ENCODE peak calls at places on chromosomes 16 and 17, in six cellular contexts. L is CD4-positive, alpha-beta T cell; I is dorsolateral prefrontal cortex; D is WTC11; A is pancreas; U is endothelial cell. G is an unnamed sample.

GRCh38 chr16:23929237-23929636 is 93.5 kb downstream of the PRKCB start:
- DNase-seq in A (no peak), L (no peak), D (no peak), U (no peak), I (no peak), G (no peak)

GRCh38 chr17:40341808-40342574 is 22.5 kb downstream of the GJD3 start:
- DNase-seq in A (peak; percentile 72), U (peak; percentile 80), D (peak; percentile 82), L (no peak), I (peak; percentile 58), G (peak; percentile 71)

GRCh38 chr16:2611499-2611862 is 70.8 kb upstream of the KCTD5 start:
- DNase-seq in I (no peak), U (no peak), A (no peak), L (no peak), D (no peak), G (no peak)

GRCh38 chr17:47907932-47908562 is 12.0 kb downstream of the SP2 start:
- DNase-seq in I (no peak), L (no peak), A (no peak), D (no peak), U (no peak), G (no peak)

GRCh38 chr16:66188786-66189725 is 177.4 kb upstream of the CDH5 start:
- DNase-seq in U (no peak), D (no peak), I (no peak), A (no peak), L (no peak), G (peak; percentile 80)

GRCh38 chr17:28008526-28008925 is 34.0 kb upstream of the NLK start:
- DNase-seq in L (no peak), U (peak; percentile 76), I (no peak), A (peak; percentile 50), D (peak; percentile 80), G (peak; percentile 83)

GRCh38 chr17:3861761-3862681 is 16.0 kb upstream of the NCBP3 start:
- DNase-seq in U (no peak), I (no peak), D (no peak), A (no peak), L (no peak), G (no peak)

GRCh38 chr16:53249331-53249730 is 184.9 kb upstream of the RBL2 start:
- DNase-seq in I (no peak), L (no peak), D (no peak), A (no peak), U (no peak), G (no peak)

GRCh38 chr17:14205992-14206461 is 30.6 kb downstream of the CDRT15 start:
- DNase-seq in U (no peak), A (peak; percentile 86), D (no peak), L (peak; percentile 39), I (peak; percentile 89), G (no peak)

GRCh38 chr16:23901178-23902131 is 65.7 kb downstream of the PRKCB start:
- DNase-seq in I (no peak), A (no peak), U (peak; percentile 79), L (no peak), D (no peak), G (no peak)

GRCh38 chr17:63675607-63676539 is 24.1 kb downstream of the LIMD2 start:
- DNase-seq in I (peak; percentile 65), A (peak; percentile 86), D (no peak), U (peak; percentile 84), L (no peak), G (peak; percentile 94)

GRCh38 chr16:1651509-1652342 is 26.4 kb upstream of the JPT2 start:
- DNase-seq in U (no peak), D (no peak), L (no peak), I (no peak), A (no peak), G (peak; percentile 8)

GRCh38 chr17:58325289-58325726 is 3.3 kb downstream of the TSPOAP1 start:
- DNase-seq in D (peak; percentile 78), I (peak; percentile 64), L (no peak), U (no peak), A (no peak), G (no peak)

GRCh38 chr17:3543453-3543852 is 14.2 kb downstream of the TRPV3 start:
- DNase-seq in A (no peak), U (no peak), L (no peak), D (no peak), I (no peak), G (no peak)

GRCh38 chr16:27452569-27453475 is 50.8 kb downstream of the IL21R start:
- DNase-seq in I (no peak), A (no peak), L (no peak), D (no peak), U (no peak), G (no peak)

GRCh38 chr17:47224971-47225370 is 15.8 kb downstream of the MYL4 start:
- DNase-seq in L (no peak), A (no peak), U (no peak), I (no peak), D (no peak), G (no peak)

GRCh38 chr17:67636312-67636711 is 81.4 kb upstream of the NOL11 start:
- DNase-seq in A (no peak), D (no peak), L (no peak), U (no peak), I (no peak), G (no peak)

GRCh38 chr16:77696149-77696548 is 26.2 kb upstream of the NUDT7 start:
- DNase-seq in I (no peak), L (no peak), U (no peak), A (no peak), D (no peak), G (no peak)

GRCh38 chr17:46772879-46773620 is 45.4 kb downstream of the WNT3 start:
- DNase-seq in A (no peak), I (no peak), L (no peak), D (peak; percentile 17), U (no peak), G (no peak)

GRCh38 chr16:89913408-89914387 is 5.0 kb upstream of the MC1R start:
- DNase-seq in U (no peak), I (no peak), A (no peak), L (no peak), D (no peak), G (no peak)

GRCh38 chr17:27315322-27315721 is 21.4 kb downstream of the WSB1 start:
- DNase-seq in I (peak; percentile 24), D (no peak), U (no peak), A (no peak), L (no peak), G (peak; percentile 89)

GRCh38 chr16:66741131-66741900 is 10.1 kb downstream of the DYNC1LI2 start:
- DNase-seq in A (peak; percentile 97), I (peak; percentile 93), L (no peak), U (peak; percentile 24), D (no peak), G (peak; percentile 93)

GRCh38 chr17:16941072-16941641 is 30.8 kb downstream of the TNFRSF13B start:
- DNase-seq in A (no peak), D (peak; percentile 4), L (no peak), U (no peak), I (no peak), G (no peak)

GRCh38 chr17:16941643-16942042 is 30.3 kb downstream of the TNFRSF13B start:
- DNase-seq in A (no peak), L (no peak), D (no peak), U (no peak), I (no peak), G (no peak)

GRCh38 chr17:16943032-16943352 is 28.9 kb downstream of the TNFRSF13B start:
- DNase-seq in U (no peak), I (no peak), D (no peak), L (no peak), A (no peak), G (no peak)

GRCh38 chr17:16943541-16944333 is 28.2 kb downstream of the TNFRSF13B start:
- DNase-seq in D (no peak), I (no peak), L (no peak), A (no peak), U (no peak), G (no peak)

GRCh38 chr17:16942141-16943031 is 29.5 kb downstream of the TNFRSF13B start:
- DNase-seq in U (no peak), A (no peak), I (no peak), D (no peak), L (no peak), G (no peak)
- TF ChIP-seq CTCF in U (no peak), A (no peak), I (no peak), D (no peak), L (no peak), G (no peak)

GRCh38 chr16:76669288-76669687 is 392.1 kb downstream of the CNTNAP4 start:
- DNase-seq in D (no peak), U (no peak), L (no peak), A (no peak), I (no peak), G (no peak)

GRCh38 chr16:76665571-76666275 is 388.5 kb downstream of the CNTNAP4 start:
- DNase-seq in A (no peak), I (no peak), L (no peak), D (no peak), U (no peak), G (no peak)

GRCh38 chr16:76670125-76670857 is 393.1 kb downstream of the CNTNAP4 start:
- DNase-seq in A (no peak), U (no peak), D (no peak), I (no peak), L (no peak), G (no peak)

DNA sequence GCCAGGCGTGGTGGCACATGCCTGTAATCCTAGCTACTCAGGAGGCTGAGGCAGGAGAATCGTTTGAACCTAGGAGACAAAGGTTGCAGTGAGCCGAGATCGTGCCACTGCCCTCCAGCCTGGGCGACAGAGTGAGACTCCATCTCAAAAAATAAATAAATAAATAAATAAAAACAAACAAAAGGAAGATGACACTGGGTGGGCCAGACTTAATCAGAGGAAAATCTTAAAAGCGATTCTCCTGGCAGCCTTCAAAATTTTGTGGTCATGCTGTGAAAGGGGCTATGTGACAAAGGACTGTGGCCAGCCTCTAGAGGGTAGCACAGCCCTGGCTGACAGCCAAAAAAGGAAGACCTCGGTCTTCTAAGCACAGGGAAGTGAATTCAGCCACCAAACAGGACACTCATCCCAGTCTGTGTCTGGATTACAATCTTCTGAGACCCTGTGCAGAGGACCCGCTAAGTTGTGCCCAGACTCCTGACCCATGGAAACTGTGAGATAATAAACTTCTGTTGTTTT is 391.1 kb downstream of the CNTNAP4 start:
- DNase-seq in I (no peak), A (no peak), D (peak; percentile 19), U (peak; percentile 18), L (no peak), G (no peak)
- TF ChIP-seq CTCF in I (no peak), A (no peak), D (no peak), U (no peak), L (no peak), G (no peak)

GRCh38 chr17:44203731-44204452 is 4.2 kb upstream of the ATXN7L3 start:
- DNase-seq in D (peak; percentile 67), U (peak; percentile 54), A (no peak), L (peak; percentile 24), I (no peak), G (peak; percentile 71)
- TF ChIP-seq CTCF in D (peak; percentile 69), U (peak; percentile 94), A (peak; percentile 22), L (peak; percentile 75), I (peak; percentile 66), G (peak; percentile 78)

GRCh38 chr17:42563543-42563942 is 1.6 kb downstream of the COASY start:
- DNase-seq in I (no peak), L (no peak), U (no peak), D (no peak), A (no peak), G (no peak)

GRCh38 chr17:42563950-42564349 is 2.0 kb downstream of the COASY start:
- DNase-seq in U (no peak), D (no peak), I (no peak), A (no peak), L (no peak), G (no peak)

GRCh38 chr17:42564815-42565522 is 1.9 kb upstream of the MLX start:
- DNase-seq in D (no peak), A (no peak), I (no peak), U (no peak), L (no peak), G (no peak)

GRCh38 chr17:42561908-42562844 is at the start of gene COASY:
- DNase-seq in L (peak; percentile 87), A (peak; percentile 95), U (peak; percentile 93), D (peak; percentile 96), I (peak; percentile 95), G (peak; percentile 99)

GRCh38 chr17:42562845-42563509 is 1.0 kb downstream of the COASY start:
- DNase-seq in D (no peak), A (no peak), I (no peak), L (no peak), U (no peak), G (peak; percentile 40)
- TF ChIP-seq CTCF in D (no peak), A (no peak), I (no peak), L (no peak), U (no peak), G (no peak)